ENCODE peak calls at places on chromosomes 11 and 22, in eight cellular contexts. O is naive B cell, Q is iPS-NIHi11, J is mammary epithelial cell, V is HEK293T, L is MV-4-11, T is Peyer's patch, N is cardiac septum. S is an unnamed sample.

GRCh38 chr11:66007201-66007634 is 4.6 kb upstream of the CST6 start:
- DNase-seq in O (no peak), Q (no peak), J (no peak), V (no peak), L (no peak), T (no peak), N (no peak), S (no peak)

GRCh38 chr11:19220903-19221682 is 19.3 kb upstream of the CSRP3 start:
- DNase-seq in O (no peak), Q (no peak), J (no peak), V (no peak), L (no peak), T (no peak), N (no peak), S (no peak)

GRCh38 chr11:14519692-14520085 is 497 bp downstream of the PSMA1 start:
- DNase-seq in O (no peak), Q (no peak), J (no peak), V (peak; percentile 12), L (peak; percentile 45), T (no peak), N (no peak), S (no peak)

GRCh38 chr11:11016943-11017342 is 159.1 kb upstream of the ZBED5 start:
- DNase-seq in O (no peak), Q (no peak), J (no peak), V (no peak), L (no peak), T (no peak), N (no peak), S (no peak)

GRCh38 chr22:48065852-48066251 is 1303.4 kb downstream of the TBC1D22A start:
- DNase-seq in O (no peak), Q (no peak), J (no peak), V (no peak), L (no peak), T (no peak), N (no peak), S (no peak)

GRCh38 chr11:5689551-5689983 is at the start of gene TRIM22:
- DNase-seq in O (peak; percentile 83), Q (peak; percentile 24), J (peak; percentile 75), V (no peak), L (peak; percentile 98), T (peak; percentile 73), N (no peak), S (peak; percentile 71)

GRCh38 chr11:65016705-65017104 is 2.7 kb downstream of the ARL2 start:
- DNase-seq in O (no peak), Q (no peak), J (no peak), V (no peak), L (no peak), T (no peak), N (no peak), S (no peak)

GRCh38 chr11:28529046-28529445 is 420.9 kb downstream of the METTL15 start:
- DNase-seq in O (no peak), Q (no peak), J (no peak), V (no peak), L (peak; percentile 17), T (no peak), N (no peak), S (no peak)

GRCh38 chr22:37336474-37337028 is 54.2 kb downstream of the CYTH4 start:
- DNase-seq in O (no peak), Q (no peak), J (no peak), V (no peak), L (no peak), T (no peak), N (no peak), S (no peak)

S was measured in GM06990.